ENCODE peak calls at places on chromosome 3, in four cellular contexts. X is OCI-LY7, K is AG04449, J is GM10248. F is an unnamed sample.

GRCh38 chr3:113231391-113231790 is 20.0 kb downstream of the BOC start:
- DNase-seq in X (no peak), K (no peak), J (no peak), F (peak)

GRCh38 chr3:160180581-160181216 is 44.5 kb upstream of the C3orf80 start:
- DNase-seq in X (no peak), K (peak), J (no peak), F (peak)

GRCh38 chr3:154095832-154096421 is 25.3 kb upstream of the ARHGEF26 start:
- DNase-seq in X (no peak), K (peak), J (no peak), F (peak)

GRCh38 chr3:170056710-170057454 is 19.1 kb downstream of the GPR160 start:
- DNase-seq in X (peak), K (no peak), J (peak), F (no peak)

GRCh38 chr3:100032262-100032661 is 82.0 kb downstream of the FILIP1L start:
- DNase-seq in X (no peak), K (peak), J (no peak), F (peak)

GRCh38 chr3:38576131-38577088 is 73.1 kb downstream of the SCN5A start:
- DNase-seq in X (no peak), K (no peak), J (no peak), F (no peak)

GRCh38 chr3:191244242-191244867 is 45.3 kb downstream of the OSTN start:
- DNase-seq in X (peak), K (no peak), J (peak), F (peak)

GRCh38 chr3:492586-493296 is 296.2 kb downstream of the CHL1 start:
- DNase-seq in X (no peak), K (no peak), J (no peak), F (no peak)

GRCh38 chr3:182793663-182794454 is 555 bp downstream of the ATP11B start:
- DNase-seq in X (peak), K (no peak), J (no peak), F (peak)

GRCh38 chr3:152518346-152518745 is 249.6 kb downstream of the MBNL1 start:
- DNase-seq in X (no peak), K (no peak), J (no peak), F (no peak)

GRCh38 chr3:35505181-35505580 is 134.1 kb upstream of the ARPP21 start:
- DNase-seq in X (no peak), K (no peak), J (no peak), F (no peak)

GRCh38 chr3:52355526-52355925 is 39.4 kb downstream of the DNAH1 start:
- DNase-seq in X (no peak), K (no peak), J (no peak), F (no peak)

GRCh38 chr3:139358857-139359562 is 15.2 kb downstream of the MRPS22 start:
- DNase-seq in X (no peak), K (no peak), J (no peak), F (no peak)

GRCh38 chr3:154956815-154957214 is 123.3 kb upstream of the MME start:
- DNase-seq in X (no peak), K (no peak), J (no peak), F (peak)

GRCh38 chr3:39814007-39814406 is 4.6 kb downstream of the MYRIP start:
- DNase-seq in X (no peak), K (peak), J (no peak), F (peak)

GRCh38 chr3:39811561-39811960 is 2.2 kb downstream of the MYRIP start:
- DNase-seq in X (no peak), K (no peak), J (no peak), F (no peak)

GRCh38 chr3:39810647-39811161 is 1.3 kb downstream of the MYRIP start:
- DNase-seq in X (no peak), K (no peak), J (peak), F (no peak)

GRCh38 chr3:39809995-39810595 is 686 bp downstream of the MYRIP start:
- DNase-seq in X (no peak), K (no peak), J (peak), F (no peak)

GRCh38 chr3:39812537-39812936 is 3.1 kb downstream of the MYRIP start:
- DNase-seq in X (no peak), K (no peak), J (no peak), F (no peak)
- TF ChIP-seq CTCF in X (peak), K (no peak), J (peak), F (peak)

DNA sequence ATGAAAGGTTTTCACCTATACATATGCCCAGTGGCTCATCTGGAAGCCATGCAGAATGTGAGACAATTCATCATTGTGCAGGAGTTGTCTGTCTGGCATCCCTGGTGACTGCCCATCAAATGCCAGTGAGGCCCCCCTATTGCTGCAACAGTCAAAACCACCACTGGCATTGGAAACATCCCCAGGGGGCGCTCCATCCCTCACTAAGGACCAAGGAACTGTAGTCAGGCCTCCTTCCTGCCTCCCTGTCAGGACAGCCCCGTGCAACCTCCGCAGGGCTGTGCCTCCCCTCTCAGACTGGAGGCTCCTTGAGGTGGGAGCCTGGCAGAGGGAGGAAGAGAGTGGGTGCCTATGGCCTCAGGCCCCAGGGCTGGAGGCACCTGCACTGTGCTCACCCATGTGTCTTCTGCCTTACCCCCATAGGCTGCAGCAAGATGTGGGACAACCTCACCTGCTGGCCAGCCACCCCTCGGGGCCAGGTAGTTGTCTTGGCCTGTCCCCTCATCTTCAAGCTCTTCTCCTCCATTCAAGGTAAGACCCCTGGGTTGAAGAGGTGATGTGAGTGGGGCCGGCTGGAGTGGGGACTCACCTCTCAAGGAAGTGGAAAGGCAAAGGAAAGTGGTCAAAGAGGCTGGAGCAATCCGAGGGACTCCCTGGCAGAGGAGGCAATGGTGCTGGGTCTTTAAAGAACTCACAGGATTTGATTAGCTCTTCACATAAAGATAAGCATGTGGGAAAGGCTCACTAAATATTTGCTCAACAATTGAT is 16.5 kb downstream of the VIPR1 start:
- DNase-seq in X (peak), K (no peak), J (no peak), F (no peak)
- TF ChIP-seq CTCF in X (peak), K (no peak), J (peak), F (peak)

GRCh38 chr3:156107504-156107903 is 12.9 kb upstream of the KCNAB1 start:
- DNase-seq in X (no peak), K (no peak), J (no peak), F (no peak)

GRCh38 chr3:156106721-156107373 is 13.5 kb upstream of the KCNAB1 start:
- DNase-seq in X (no peak), K (no peak), J (no peak), F (no peak)

GRCh38 chr3:156098437-156099035 is 21.8 kb upstream of the KCNAB1 start:
- DNase-seq in X (peak), K (no peak), J (peak), F (no peak)

DNA sequence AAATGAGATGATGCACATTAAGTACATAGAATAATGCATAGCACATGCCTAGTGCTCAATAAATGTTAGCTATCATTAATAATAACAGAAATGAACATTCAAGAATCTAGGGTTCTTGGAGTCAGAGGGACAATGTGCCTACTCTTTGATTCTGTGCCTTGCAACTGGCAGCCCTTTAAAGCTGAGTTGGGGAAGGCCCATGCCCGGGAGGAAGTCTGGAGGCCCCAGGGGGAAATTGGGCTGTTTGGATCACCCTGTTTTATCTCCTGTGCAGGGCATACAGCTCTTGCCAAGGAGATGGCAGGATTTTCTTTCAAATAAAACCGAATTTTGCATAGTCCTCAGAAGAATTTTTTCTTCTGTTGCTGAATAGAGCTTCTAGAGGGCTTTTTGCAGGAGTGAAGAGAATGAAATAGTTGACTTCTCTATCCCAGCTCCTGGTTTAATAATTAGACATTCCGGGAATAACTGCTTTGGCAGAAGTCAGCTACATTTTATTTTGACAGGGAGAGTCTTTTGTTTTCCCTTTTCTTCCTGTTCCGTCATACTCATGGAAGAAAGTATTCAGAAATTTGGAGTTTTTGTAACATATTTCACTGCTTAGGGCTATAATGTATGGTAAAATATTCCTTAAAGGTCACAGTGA is 18.0 kb upstream of the KCNAB1 start:
- DNase-seq in X (no peak), K (no peak), J (no peak), F (no peak)
- TF ChIP-seq CTCF in X (no peak), K (no peak), J (no peak), F (no peak)

GRCh38 chr3:190019020-190019419 is 101.7 kb downstream of the P3H2 start:
- DNase-seq in X (no peak), K (no peak), J (no peak), F (no peak)

GRCh38 chr3:190019840-190020239 is 100.9 kb downstream of the P3H2 start:
- DNase-seq in X (no peak), K (no peak), J (no peak), F (no peak)

GRCh38 chr3:190018460-190018859 is 102.2 kb downstream of the P3H2 start:
- DNase-seq in X (no peak), K (no peak), J (no peak), F (no peak)

GRCh38 chr3:190016966-190017365 is 103.7 kb downstream of the P3H2 start:
- DNase-seq in X (no peak), K (no peak), J (no peak), F (no peak)

GRCh38 chr3:190017575-190018288 is 103.0 kb downstream of the P3H2 start:
- DNase-seq in X (no peak), K (no peak), J (no peak), F (peak)
- TF ChIP-seq CTCF in X (peak), K (peak), J (peak), F (peak)

GRCh38 chr3:196694202-196694638 is 17.8 kb downstream of the CEP19 start:
- DNase-seq in X (peak), K (no peak), J (peak), F (no peak)
- TF ChIP-seq CTCF in X (peak), K (no peak), J (no peak), F (no peak)

GRCh38 chr3:149660462-149660861 is 2.6 kb upstream of the WWTR1 start:
- DNase-seq in X (no peak), K (no peak), J (no peak), F (no peak)

GRCh38 chr3:149659173-149659468 is 1.3 kb upstream of the WWTR1 start:
- DNase-seq in X (no peak), K (no peak), J (no peak), F (no peak)

GRCh38 chr3:149657796-149658443 is at the start of gene WWTR1:
- DNase-seq in X (no peak), K (peak), J (peak), F (peak)

GRCh38 chr3:149657458-149657795 is 398 bp downstream of the WWTR1 start:
- DNase-seq in X (no peak), K (no peak), J (no peak), F (peak)

DNA sequence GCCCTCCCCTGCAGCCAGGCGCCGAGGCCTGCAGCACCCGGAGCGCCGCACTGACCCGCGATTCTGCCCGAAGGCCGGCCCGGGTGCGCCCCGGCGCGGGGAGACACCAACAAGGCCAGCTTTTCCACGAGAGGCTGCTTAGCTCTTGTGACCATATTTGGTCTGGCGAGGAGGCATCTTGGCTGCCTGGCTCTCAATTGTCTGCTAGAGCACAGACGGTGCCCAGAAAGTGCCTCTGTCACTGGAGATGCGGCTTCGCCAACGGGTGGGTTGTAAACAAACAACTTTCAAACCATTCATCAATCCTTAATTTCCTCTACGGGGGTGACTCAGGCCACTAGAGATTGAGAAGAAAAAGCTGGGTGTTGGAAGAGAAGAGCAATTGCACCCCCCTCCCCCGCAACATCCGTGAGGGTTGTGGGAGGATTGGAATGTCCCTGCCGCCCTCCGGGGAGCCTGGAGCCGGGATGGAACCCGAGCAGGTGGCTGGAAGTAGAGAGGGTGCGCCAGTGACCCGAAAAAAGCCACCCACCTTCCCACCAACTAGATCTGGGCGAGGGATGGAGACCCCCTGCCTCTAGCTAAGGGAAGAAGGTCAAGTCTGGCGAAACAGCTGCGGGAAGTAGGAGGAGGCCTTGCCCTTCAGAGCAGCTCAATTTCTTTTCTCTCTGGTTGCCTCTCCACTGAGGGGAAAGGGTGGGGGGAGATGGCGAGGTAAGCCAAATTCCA is 783 bp upstream of the WWTR1 start:
- DNase-seq in X (no peak), K (peak), J (peak), F (peak)
- TF ChIP-seq CTCF in X (no peak), K (peak), J (peak), F (peak)

GRCh38 chr3:125306620-125307019 is 68.5 kb downstream of the ZNF148 start:
- DNase-seq in X (no peak), K (no peak), J (no peak), F (no peak)

GRCh38 chr3:125313060-125313635 is 62.0 kb downstream of the ZNF148 start:
- DNase-seq in X (no peak), K (no peak), J (no peak), F (peak)

GRCh38 chr3:125310623-125311076 is 64.5 kb downstream of the ZNF148 start:
- DNase-seq in X (no peak), K (no peak), J (peak), F (no peak)
- TF ChIP-seq CTCF in X (no peak), K (no peak), J (no peak), F (no peak)

GRCh38 chr3:58577269-58577821 is at the start of gene FAM107A:
- DNase-seq in X (no peak), K (no peak), J (no peak), F (peak)
- TF ChIP-seq CTCF in X (no peak), K (peak), J (no peak), F (peak)

GRCh38 chr3:72890166-72890925 is 2.5 kb downstream of the GXYLT2 start:
- DNase-seq in X (no peak), K (no peak), J (no peak), F (no peak)

GRCh38 chr3:72892870-72893269 is 5.0 kb downstream of the GXYLT2 start:
- DNase-seq in X (peak), K (no peak), J (no peak), F (no peak)

GRCh38 chr3:72889310-72890165 is 1.7 kb downstream of the GXYLT2 start:
- DNase-seq in X (no peak), K (no peak), J (no peak), F (no peak)

GRCh38 chr3:72892081-72892763 is 4.4 kb downstream of the GXYLT2 start:
- DNase-seq in X (no peak), K (peak), J (no peak), F (peak)

GRCh38 chr3:72891053-72891855 is 3.4 kb downstream of the GXYLT2 start:
- DNase-seq in X (no peak), K (peak), J (no peak), F (peak)
- TF ChIP-seq CTCF in X (no peak), K (peak), J (no peak), F (peak)